ENCODE peak calls at places on chromosomes 13 and 19, in four cellular contexts. U is stomach, E is lung, M is heart right ventricle. V is an unnamed sample.
A peak's percentile ranks its signal among the peaks of the same experiment; 100 is the strongest.

GRCh38 chr19:13103961-13104847 is 1.5 kb upstream of the LYL1 start:
- DNase-seq in U (peak; percentile 45), E (peak; percentile 60), M (peak; percentile 85), V (no peak)

GRCh38 chr19:42292963-42293362 is 9.0 kb upstream of the PRR19 start:
- DNase-seq in U (no peak), E (no peak), M (no peak), V (no peak)

GRCh38 chr13:56019606-56020005 is 1121.1 kb upstream of the PRR20A start:
- DNase-seq in U (no peak), E (no peak), M (no peak), V (no peak)

GRCh38 chr13:113152894-113153809 is 5.3 kb upstream of the PROZ start:
- DNase-seq in U (peak; percentile 49), E (peak; percentile 45), M (peak; percentile 59), V (no peak)

GRCh38 chr19:18419195-18419698 is at the start of gene SSBP4:
- DNase-seq in U (peak; percentile 76), E (no peak), M (peak; percentile 69), V (no peak)

GRCh38 chr19:32460476-32460875 is 54.9 kb downstream of the DPY19L3 start:
- DNase-seq in U (no peak), E (no peak), M (no peak), V (no peak)

GRCh38 chr13:97058417-97058816 is 64.1 kb upstream of the OXGR1 start:
- DNase-seq in U (no peak), E (no peak), M (no peak), V (peak; percentile 29)

GRCh38 chr13:94646904-94647303 is 45.2 kb downstream of the GPR180 start:
- DNase-seq in U (no peak), E (no peak), M (no peak), V (no peak)

GRCh38 chr19:10238172-10238783 is 7.1 kb upstream of the S1PR2 start:
- DNase-seq in U (peak; percentile 31), E (peak; percentile 68), M (peak; percentile 65), V (no peak)

GRCh38 chr19:50325310-50326100 is 3.7 kb downstream of the KCNC3 start:
- DNase-seq in U (peak; percentile 77), E (peak; percentile 71), M (peak; percentile 46), V (no peak)

GRCh38 chr19:50803633-50804419 is 13.6 kb downstream of the ACP4 start:
- DNase-seq in U (no peak), E (no peak), M (no peak), V (no peak)

GRCh38 chr13:50787316-50788195 is 55.9 kb downstream of the DLEU7 start:
- DNase-seq in U (no peak), E (no peak), M (no peak), V (no peak)

GRCh38 chr19:39277598-39277997 is 9.4 kb downstream of the IFNL2 start:
- DNase-seq in U (no peak), E (peak; percentile 38), M (no peak), V (no peak)

GRCh38 chr13:73998631-73999030 is 135.6 kb downstream of the KLF12 start:
- DNase-seq in U (no peak), E (no peak), M (no peak), V (no peak)

GRCh38 chr19:19578241-19578640 is 40.2 kb downstream of the CILP2 start:
- DNase-seq in U (no peak), E (no peak), M (no peak), V (no peak)

GRCh38 chr13:113146750-113147149 is 11.7 kb upstream of the PROZ start:
- DNase-seq in U (no peak), E (no peak), M (no peak), V (no peak)

GRCh38 chr19:2290441-2291184 is 8.6 kb upstream of the PEAK3 start:
- DNase-seq in U (no peak), E (no peak), M (no peak), V (no peak)
- H3K4me3 ChIP-seq in U (peak overlapping the region; percentile 45), E (peak overlapping the region; percentile 34), M (peak overlapping the region; percentile 10), V (no peak overlapping the region)

GRCh38 chr13:35718084-35718483 is 241.6 kb upstream of the MAB21L1 start:
- DNase-seq in U (no peak), E (no peak), M (no peak), V (no peak)
- TF ChIP-seq CTCF in U (no peak), E (no peak), M (no peak), V (no peak)

DNA sequence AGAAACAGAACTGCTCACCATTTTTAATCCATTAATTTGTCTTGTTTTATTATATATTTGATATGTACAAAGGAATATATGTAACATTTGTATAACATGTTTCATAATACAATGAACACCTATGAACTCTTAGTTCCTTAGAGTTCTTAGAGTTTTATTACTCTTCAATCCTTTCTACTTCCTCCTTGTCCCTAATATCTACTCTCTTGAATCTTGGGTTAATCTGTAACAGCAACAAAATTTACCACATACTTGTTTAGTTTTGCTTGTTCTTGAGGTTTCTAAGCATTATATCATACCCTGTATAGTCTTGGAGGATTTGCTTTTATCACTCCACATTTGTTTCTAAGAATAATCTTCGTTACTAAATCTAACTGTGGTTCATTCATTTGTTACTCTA is 151.4 kb downstream of the PDS5B start:
- DNase-seq in U (no peak), E (no peak), M (no peak), V (no peak)
- H3K4me3 ChIP-seq in U (peak overlapping the region; percentile 23), E (no peak overlapping the region), M (no peak overlapping the region), V (no peak overlapping the region)

GRCh38 chr19:57305056-57305455 is 15.2 kb upstream of the ZNF543 start:
- DNase-seq in U (no peak), E (no peak), M (no peak), V (no peak)

GRCh38 chr19:57308514-57308913 is 11.8 kb upstream of the ZNF543 start:
- DNase-seq in U (no peak), E (no peak), M (no peak), V (no peak)

GRCh38 chr19:57302020-57302465 is 18.2 kb upstream of the ZNF543 start:
- DNase-seq in U (no peak), E (no peak), M (no peak), V (peak; percentile 49)

DNA sequence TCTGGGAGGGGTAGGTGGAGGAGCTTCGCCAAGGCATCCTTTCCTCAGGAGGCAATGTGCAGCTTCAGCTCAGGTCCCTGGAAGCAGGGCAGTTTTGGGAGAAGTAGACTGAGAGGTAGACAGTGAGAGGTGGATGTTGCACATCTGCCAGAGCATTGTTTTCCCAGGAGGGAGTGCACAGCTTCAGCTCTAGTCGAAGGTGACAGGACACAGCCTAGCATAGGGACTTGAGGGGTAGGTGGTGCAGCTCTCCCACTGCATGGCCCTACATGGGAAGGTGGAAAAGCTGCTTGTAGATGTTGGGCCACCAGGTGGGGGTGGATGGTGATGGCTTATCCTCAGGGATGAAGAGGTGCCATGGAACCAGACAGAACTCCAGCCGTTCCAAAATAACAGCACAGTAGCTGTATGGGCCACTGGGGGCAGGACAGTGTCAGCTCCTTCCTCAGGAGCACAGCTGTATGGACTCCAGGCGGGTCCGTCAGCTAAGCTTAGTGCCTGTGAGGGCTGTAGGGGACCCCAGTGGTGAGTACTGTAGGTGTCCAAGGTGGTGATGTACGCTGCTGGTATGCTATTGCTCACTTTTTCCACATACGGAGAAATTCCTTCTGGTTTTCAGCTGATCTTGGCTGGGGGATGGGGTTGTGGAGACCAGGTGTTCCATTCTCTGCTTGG is 17.4 kb upstream of the ZNF543 start:
- DNase-seq in U (no peak), E (no peak), M (no peak), V (no peak)
- TF ChIP-seq CTCF in U (no peak), E (no peak), M (no peak), V (no peak)

GRCh38 chr19:1087813-1088418 is 7.3 kb downstream of the POLR2E start:
- DNase-seq in U (no peak), E (no peak), M (no peak), V (no peak)
- H3K4me3 ChIP-seq in U (no peak overlapping the region), E (no peak overlapping the region), M (no peak overlapping the region), V (no peak overlapping the region)

GRCh38 chr19:4589579-4590410 is 30.3 kb upstream of the SEMA6B start:
- DNase-seq in U (no peak), E (no peak), M (no peak), V (no peak)
- TF ChIP-seq CTCF in U (peak; percentile 15), E (no peak), M (peak; percentile 42), V (peak; percentile 30)

V was measured in astrocyte of the cerebellum.